ENCODE peak calls at places on chromosomes 3 and 15, in five cellular contexts. One of them, this sample, is unnamed.

GRCh38 chr15:76191539-76192244 is 119.6 kb downstream of the ETFA start:
- DNase-seq in fibroblast of mammary gland: no peak
- DNase-seq in iPS-NIHi11: no peak
- DNase-seq in ovary: no peak
- DNase-seq in amygdala: no peak
- DNase-seq in this sample: peak; percentile 25

GRCh38 chr3:101567528-101568317 is 6.1 kb downstream of the TRMT10C start:
- DNase-seq in amygdala: no peak
- DNase-seq in ovary: no peak
- DNase-seq in iPS-NIHi11: no peak
- DNase-seq in fibroblast of mammary gland: peak; percentile 6
- DNase-seq in this sample: no peak

GRCh38 chr3:73868688-73869315 is 244.1 kb upstream of the PDZRN3 start:
- DNase-seq in fibroblast of mammary gland: peak; percentile 53
- DNase-seq in amygdala: no peak
- DNase-seq in ovary: peak; percentile 27
- DNase-seq in iPS-NIHi11: peak; percentile 44
- DNase-seq in this sample: no peak

GRCh38 chr3:187079090-187080022 is 59.9 kb downstream of the RPL39L start:
- DNase-seq in amygdala: no peak
- DNase-seq in ovary: no peak
- DNase-seq in fibroblast of mammary gland: no peak
- DNase-seq in iPS-NIHi11: no peak
- DNase-seq in this sample: no peak

GRCh38 chr15:29043731-29044485 is 158.1 kb downstream of the APBA2 start:
- DNase-seq in fibroblast of mammary gland: no peak
- DNase-seq in ovary: no peak
- DNase-seq in iPS-NIHi11: no peak
- DNase-seq in amygdala: no peak
- DNase-seq in this sample: no peak

GRCh38 chr3:44865272-44866005 is 3.7 kb downstream of the TMEM42 start:
- DNase-seq in iPS-NIHi11: no peak
- DNase-seq in amygdala: no peak
- DNase-seq in fibroblast of mammary gland: peak; percentile 37
- DNase-seq in ovary: no peak
- DNase-seq in this sample: no peak

GRCh38 chr3:149635396-149635795 is 22.4 kb downstream of the WWTR1 start:
- DNase-seq in iPS-NIHi11: no peak
- DNase-seq in fibroblast of mammary gland: no peak
- DNase-seq in amygdala: no peak
- DNase-seq in ovary: no peak
- DNase-seq in this sample: no peak

GRCh38 chr3:129182390-129183180 is 1.1 kb downstream of the CNBP start:
- DNase-seq in iPS-NIHi11: no peak
- DNase-seq in amygdala: no peak
- DNase-seq in fibroblast of mammary gland: peak; percentile 70
- DNase-seq in ovary: no peak
- DNase-seq in this sample: peak; percentile 54

GRCh38 chr3:149670742-149671492 is 13.1 kb upstream of the WWTR1 start:
- DNase-seq in ovary: no peak
- DNase-seq in fibroblast of mammary gland: no peak
- DNase-seq in iPS-NIHi11: peak; percentile 46
- DNase-seq in amygdala: no peak
- DNase-seq in this sample: peak; percentile 54

GRCh38 chr3:194306771-194307640 is 44.1 kb downstream of the CPN2 start:
- DNase-seq in ovary: no peak
- DNase-seq in iPS-NIHi11: no peak
- DNase-seq in fibroblast of mammary gland: no peak
- DNase-seq in amygdala: no peak
- DNase-seq in this sample: peak; percentile 85

GRCh38 chr3:159191454-159191853 is 389.6 kb downstream of the MFSD1 start:
- DNase-seq in ovary: no peak
- DNase-seq in fibroblast of mammary gland: peak; percentile 76
- DNase-seq in amygdala: no peak
- DNase-seq in iPS-NIHi11: no peak
- DNase-seq in this sample: no peak

GRCh38 chr3:112647122-112647521 is 6.2 kb upstream of the CCDC80 start:
- DNase-seq in fibroblast of mammary gland: peak; percentile 85
- DNase-seq in iPS-NIHi11: peak; percentile 53
- DNase-seq in ovary: no peak
- DNase-seq in amygdala: no peak
- DNase-seq in this sample: no peak

GRCh38 chr3:65560901-65561300 is 477.8 kb downstream of the MAGI1 start:
- DNase-seq in ovary: no peak
- DNase-seq in amygdala: no peak
- DNase-seq in fibroblast of mammary gland: no peak
- DNase-seq in iPS-NIHi11: no peak
- DNase-seq in this sample: no peak

GRCh38 chr15:92709064-92709463 is 53.5 kb upstream of the FAM174B start:
- DNase-seq in iPS-NIHi11: no peak
- DNase-seq in amygdala: no peak
- DNase-seq in ovary: no peak
- DNase-seq in fibroblast of mammary gland: no peak
- DNase-seq in this sample: no peak

GRCh38 chr3:140403559-140403958 is 274.3 kb upstream of the TRIM42 start:
- DNase-seq in fibroblast of mammary gland: no peak
- DNase-seq in amygdala: no peak
- DNase-seq in ovary: no peak
- DNase-seq in iPS-NIHi11: no peak
- DNase-seq in this sample: no peak

This sample was measured in GM12865.